ENCODE peak calls at places on chromosomes 12 and 14, in ten cellular contexts. One of them, this sample, is unnamed.
A peak's percentile ranks its signal among the peaks of the same experiment; 100 is the strongest.

GRCh38 chr12:1870086-1870485 is 48.4 kb downstream of the CACNA2D4 start:
- DNase-seq in Calu3: no peak
- DNase-seq in uterus: no peak
- DNase-seq in A549: no peak
- DNase-seq in RWPE1: no peak
- DNase-seq in HFF-Myc: no peak
- DNase-seq in bronchial epithelial cell: no peak
- DNase-seq in fibroblast of pulmonary artery: no peak
- DNase-seq in AG10803: no peak
- DNase-seq in CD8-positive, alpha-beta T cell: no peak
- DNase-seq in this sample: no peak

GRCh38 chr14:22870811-22871199 is 735 bp upstream of the LRP10 start:
- DNase-seq in Calu3: no peak
- DNase-seq in uterus: no peak
- DNase-seq in A549: no peak
- DNase-seq in RWPE1: no peak
- DNase-seq in HFF-Myc: no peak
- DNase-seq in bronchial epithelial cell: no peak
- DNase-seq in fibroblast of pulmonary artery: no peak
- DNase-seq in AG10803: no peak
- DNase-seq in CD8-positive, alpha-beta T cell: no peak
- DNase-seq in this sample: no peak

GRCh38 chr12:79187032-79187431 is 322.5 kb downstream of the SYT1 start:
- DNase-seq in Calu3: no peak
- DNase-seq in uterus: no peak
- DNase-seq in A549: no peak
- DNase-seq in RWPE1: no peak
- DNase-seq in HFF-Myc: no peak
- DNase-seq in bronchial epithelial cell: no peak
- DNase-seq in fibroblast of pulmonary artery: no peak
- DNase-seq in AG10803: no peak
- DNase-seq in CD8-positive, alpha-beta T cell: no peak
- DNase-seq in this sample: no peak

GRCh38 chr14:60565211-60565610 is 56.3 kb downstream of the SIX6 start:
- DNase-seq in Calu3: no peak
- DNase-seq in uterus: no peak
- DNase-seq in A549: no peak
- DNase-seq in RWPE1: no peak
- DNase-seq in HFF-Myc: no peak
- DNase-seq in bronchial epithelial cell: peak; percentile 19
- DNase-seq in fibroblast of pulmonary artery: peak; percentile 71
- DNase-seq in AG10803: peak; percentile 93
- DNase-seq in CD8-positive, alpha-beta T cell: no peak
- DNase-seq in this sample: peak; percentile 28

GRCh38 chr12:3253682-3254275 is 176.6 kb downstream of the TSPAN9 start:
- DNase-seq in Calu3: no peak
- DNase-seq in uterus: no peak
- DNase-seq in A549: no peak
- DNase-seq in RWPE1: no peak
- DNase-seq in HFF-Myc: no peak
- DNase-seq in bronchial epithelial cell: no peak
- DNase-seq in fibroblast of pulmonary artery: no peak
- DNase-seq in AG10803: no peak
- DNase-seq in CD8-positive, alpha-beta T cell: no peak
- DNase-seq in this sample: no peak

GRCh38 chr14:72528059-72528950 is 365.6 kb downstream of the DPF3 start:
- DNase-seq in Calu3: no peak
- DNase-seq in uterus: no peak
- DNase-seq in A549: no peak
- DNase-seq in RWPE1: no peak
- DNase-seq in HFF-Myc: no peak
- DNase-seq in bronchial epithelial cell: no peak
- DNase-seq in fibroblast of pulmonary artery: peak; percentile 59
- DNase-seq in AG10803: no peak
- DNase-seq in CD8-positive, alpha-beta T cell: no peak
- DNase-seq in this sample: no peak

GRCh38 chr12:85580562-85581168 is 255.5 kb downstream of the RASSF9 start:
- DNase-seq in Calu3: no peak
- DNase-seq in uterus: peak; percentile 40
- DNase-seq in A549: no peak
- DNase-seq in RWPE1: no peak
- DNase-seq in HFF-Myc: no peak
- DNase-seq in bronchial epithelial cell: no peak
- DNase-seq in fibroblast of pulmonary artery: peak; percentile 73
- DNase-seq in AG10803: no peak
- DNase-seq in CD8-positive, alpha-beta T cell: no peak
- DNase-seq in this sample: no peak

GRCh38 chr12:97300431-97300830 is 162.2 kb upstream of the RMST start:
- DNase-seq in Calu3: no peak
- DNase-seq in uterus: no peak
- DNase-seq in A549: no peak
- DNase-seq in RWPE1: no peak
- DNase-seq in HFF-Myc: no peak
- DNase-seq in bronchial epithelial cell: no peak
- DNase-seq in fibroblast of pulmonary artery: no peak
- DNase-seq in AG10803: no peak
- DNase-seq in CD8-positive, alpha-beta T cell: no peak
- DNase-seq in this sample: no peak

GRCh38 chr12:47207005-47207717 is 127.4 kb upstream of the AMIGO2 start:
- DNase-seq in Calu3: no peak
- DNase-seq in uterus: no peak
- DNase-seq in A549: no peak
- DNase-seq in RWPE1: no peak
- DNase-seq in HFF-Myc: no peak
- DNase-seq in bronchial epithelial cell: no peak
- DNase-seq in fibroblast of pulmonary artery: peak; percentile 21
- DNase-seq in AG10803: no peak
- DNase-seq in CD8-positive, alpha-beta T cell: peak; percentile 38
- DNase-seq in this sample: no peak

GRCh38 chr12:13428538-13429265 is 232.2 kb downstream of the EMP1 start:
- DNase-seq in Calu3: no peak
- DNase-seq in uterus: peak; percentile 34
- DNase-seq in A549: no peak
- DNase-seq in RWPE1: no peak
- DNase-seq in HFF-Myc: no peak
- DNase-seq in bronchial epithelial cell: no peak
- DNase-seq in fibroblast of pulmonary artery: no peak
- DNase-seq in AG10803: peak; percentile 70
- DNase-seq in CD8-positive, alpha-beta T cell: no peak
- DNase-seq in this sample: no peak

GRCh38 chr14:63394856-63395255 is 76.1 kb upstream of the GPHB5 start:
- DNase-seq in Calu3: no peak
- DNase-seq in uterus: no peak
- DNase-seq in A549: no peak
- DNase-seq in RWPE1: no peak
- DNase-seq in HFF-Myc: no peak
- DNase-seq in bronchial epithelial cell: peak; percentile 31
- DNase-seq in fibroblast of pulmonary artery: no peak
- DNase-seq in AG10803: peak; percentile 38
- DNase-seq in CD8-positive, alpha-beta T cell: no peak
- DNase-seq in this sample: no peak

DNA sequence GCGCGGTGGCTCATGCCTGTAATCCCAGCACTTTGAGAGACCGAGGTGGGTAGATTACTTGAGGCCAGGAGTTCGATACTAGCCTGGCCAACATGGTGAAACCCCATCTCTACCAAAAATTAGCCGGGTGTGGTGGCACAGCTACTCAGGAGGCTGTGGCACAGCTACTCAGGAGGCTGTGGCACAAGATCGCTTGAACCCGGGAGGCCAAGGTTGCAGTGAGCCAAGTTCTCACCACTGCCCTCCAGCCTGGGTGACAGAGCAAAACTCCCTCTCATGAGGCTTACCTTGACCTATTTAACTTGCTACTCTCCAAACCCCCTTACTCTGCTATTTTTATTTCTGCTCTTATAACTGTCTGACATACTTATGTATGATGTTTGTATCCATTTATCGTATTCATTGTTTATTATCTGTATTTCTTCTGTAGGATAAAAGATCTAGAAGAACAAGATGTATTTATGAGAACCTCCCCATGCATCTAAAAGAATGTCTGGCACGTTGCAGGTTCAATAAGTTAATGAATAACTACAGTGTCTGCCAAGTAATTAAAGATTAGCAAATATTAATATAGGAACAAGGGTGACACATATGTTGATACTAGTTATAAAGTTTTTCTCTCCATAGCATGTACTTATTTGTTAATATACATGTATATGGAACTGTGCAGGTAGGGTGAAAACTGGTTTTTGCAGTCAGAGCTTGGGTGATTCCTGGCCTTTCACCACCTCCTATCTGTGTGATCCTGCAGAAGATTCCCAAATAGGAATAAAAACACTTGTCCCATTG is 15.5 kb upstream of the TMPO start:
- DNase-seq in Calu3: no peak
- DNase-seq in uterus: no peak
- DNase-seq in A549: no peak
- DNase-seq in RWPE1: no peak
- DNase-seq in HFF-Myc: no peak
- DNase-seq in bronchial epithelial cell: no peak
- DNase-seq in fibroblast of pulmonary artery: no peak
- DNase-seq in AG10803: no peak
- DNase-seq in CD8-positive, alpha-beta T cell: no peak
- DNase-seq in this sample: no peak
- TF ChIP-seq CTCF in Calu3: no peak
- TF ChIP-seq CTCF in uterus: no peak
- TF ChIP-seq CTCF in A549: no peak
- TF ChIP-seq CTCF in RWPE1: no peak
- TF ChIP-seq CTCF in HFF-Myc: no peak
- TF ChIP-seq CTCF in bronchial epithelial cell: no peak
- TF ChIP-seq CTCF in fibroblast of pulmonary artery: no peak
- TF ChIP-seq CTCF in AG10803: no peak
- TF ChIP-seq CTCF in CD8-positive, alpha-beta T cell: no peak
- TF ChIP-seq CTCF in this sample: no peak

GRCh38 chr12:132284618-132285310 is 44.6 kb downstream of the GALNT9 start:
- DNase-seq in Calu3: peak; percentile 87
- DNase-seq in uterus: no peak
- DNase-seq in A549: peak; percentile 51
- DNase-seq in RWPE1: peak; percentile 92
- DNase-seq in HFF-Myc: no peak
- DNase-seq in bronchial epithelial cell: peak; percentile 51
- DNase-seq in fibroblast of pulmonary artery: no peak
- DNase-seq in AG10803: no peak
- DNase-seq in CD8-positive, alpha-beta T cell: no peak
- DNase-seq in this sample: no peak

GRCh38 chr12:132285311-132285741 is 44.1 kb downstream of the GALNT9 start:
- DNase-seq in Calu3: no peak
- DNase-seq in uterus: no peak
- DNase-seq in A549: no peak
- DNase-seq in RWPE1: no peak
- DNase-seq in HFF-Myc: no peak
- DNase-seq in bronchial epithelial cell: no peak
- DNase-seq in fibroblast of pulmonary artery: no peak
- DNase-seq in AG10803: no peak
- DNase-seq in CD8-positive, alpha-beta T cell: no peak
- DNase-seq in this sample: no peak

GRCh38 chr12:132282950-132283771 is 46.2 kb downstream of the GALNT9 start:
- DNase-seq in Calu3: peak; percentile 65
- DNase-seq in uterus: no peak
- DNase-seq in A549: no peak
- DNase-seq in RWPE1: no peak
- DNase-seq in HFF-Myc: no peak
- DNase-seq in bronchial epithelial cell: no peak
- DNase-seq in fibroblast of pulmonary artery: no peak
- DNase-seq in AG10803: no peak
- DNase-seq in CD8-positive, alpha-beta T cell: no peak
- DNase-seq in this sample: no peak

GRCh38 chr12:132282031-132282949 is 47.1 kb downstream of the GALNT9 start:
- DNase-seq in Calu3: no peak
- DNase-seq in uterus: no peak
- DNase-seq in A549: no peak
- DNase-seq in RWPE1: no peak
- DNase-seq in HFF-Myc: no peak
- DNase-seq in bronchial epithelial cell: no peak
- DNase-seq in fibroblast of pulmonary artery: no peak
- DNase-seq in AG10803: no peak
- DNase-seq in CD8-positive, alpha-beta T cell: no peak
- DNase-seq in this sample: no peak

DNA sequence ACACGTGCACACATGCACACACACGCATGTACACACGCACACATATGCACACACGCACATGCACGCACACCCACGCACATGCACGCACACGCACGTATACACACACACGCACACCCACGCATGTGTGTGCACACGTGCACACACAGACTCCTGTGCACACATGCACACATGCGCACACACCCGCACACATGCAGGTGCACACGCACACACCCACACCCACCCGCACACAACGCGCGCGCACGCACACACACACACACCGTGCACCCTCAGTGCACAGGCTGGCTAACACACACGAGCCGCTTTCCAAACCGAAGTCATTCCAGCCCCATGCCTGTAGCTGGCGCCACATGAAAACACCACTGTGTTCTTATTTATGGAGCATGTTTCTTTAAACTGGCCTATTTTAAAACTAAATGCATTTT is 45.3 kb downstream of the GALNT9 start:
- DNase-seq in Calu3: no peak
- DNase-seq in uterus: no peak
- DNase-seq in A549: no peak
- DNase-seq in RWPE1: peak; percentile 13
- DNase-seq in HFF-Myc: no peak
- DNase-seq in bronchial epithelial cell: no peak
- DNase-seq in fibroblast of pulmonary artery: peak; percentile 66
- DNase-seq in AG10803: peak; percentile 4
- DNase-seq in CD8-positive, alpha-beta T cell: no peak
- DNase-seq in this sample: no peak
- TF ChIP-seq CTCF in Calu3: no peak
- TF ChIP-seq CTCF in uterus: no peak
- TF ChIP-seq CTCF in A549: peak; percentile 42
- TF ChIP-seq CTCF in RWPE1: peak; percentile 52
- TF ChIP-seq CTCF in HFF-Myc: peak; percentile 26
- TF ChIP-seq CTCF in bronchial epithelial cell: no peak
- TF ChIP-seq CTCF in fibroblast of pulmonary artery: peak; percentile 71
- TF ChIP-seq CTCF in AG10803: peak; percentile 36
- TF ChIP-seq CTCF in CD8-positive, alpha-beta T cell: no peak
- TF ChIP-seq CTCF in this sample: peak; percentile 64

DNA sequence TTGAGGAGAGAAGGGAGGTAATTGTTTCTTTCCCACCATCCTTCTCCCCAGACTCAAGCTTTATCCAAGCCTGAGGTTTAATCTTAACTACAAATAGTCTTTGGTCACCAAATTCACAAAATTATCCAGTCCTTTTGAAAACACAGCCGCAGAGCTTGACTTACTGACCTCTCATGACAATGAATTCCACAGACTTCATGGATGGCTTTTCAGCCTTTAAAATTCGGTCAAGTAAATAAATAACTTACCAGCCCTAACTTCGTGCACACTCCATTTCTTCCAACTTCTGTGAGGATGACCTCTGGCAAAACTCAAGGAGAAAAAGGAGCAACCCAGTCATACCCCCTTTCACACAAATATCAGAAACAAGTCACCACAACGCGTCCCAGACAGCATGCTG is 137.0 kb upstream of the CDKN3 start:
- DNase-seq in Calu3: no peak
- DNase-seq in uterus: no peak
- DNase-seq in A549: no peak
- DNase-seq in RWPE1: no peak
- DNase-seq in HFF-Myc: no peak
- DNase-seq in bronchial epithelial cell: no peak
- DNase-seq in fibroblast of pulmonary artery: no peak
- DNase-seq in AG10803: no peak
- DNase-seq in CD8-positive, alpha-beta T cell: no peak
- DNase-seq in this sample: no peak
- TF ChIP-seq CTCF in Calu3: no peak
- TF ChIP-seq CTCF in uterus: no peak
- TF ChIP-seq CTCF in A549: no peak
- TF ChIP-seq CTCF in RWPE1: no peak
- TF ChIP-seq CTCF in HFF-Myc: no peak
- TF ChIP-seq CTCF in bronchial epithelial cell: no peak
- TF ChIP-seq CTCF in fibroblast of pulmonary artery: no peak
- TF ChIP-seq CTCF in AG10803: no peak
- TF ChIP-seq CTCF in CD8-positive, alpha-beta T cell: no peak
- TF ChIP-seq CTCF in this sample: no peak

GRCh38 chr12:5493018-5493417 is 61.1 kb downstream of the NTF3 start:
- DNase-seq in Calu3: no peak
- DNase-seq in uterus: no peak
- DNase-seq in A549: no peak
- DNase-seq in RWPE1: no peak
- DNase-seq in HFF-Myc: no peak
- DNase-seq in bronchial epithelial cell: no peak
- DNase-seq in fibroblast of pulmonary artery: no peak
- DNase-seq in AG10803: no peak
- DNase-seq in CD8-positive, alpha-beta T cell: no peak
- DNase-seq in this sample: no peak
- TF ChIP-seq CTCF in Calu3: no peak
- TF ChIP-seq CTCF in uterus: no peak
- TF ChIP-seq CTCF in A549: no peak
- TF ChIP-seq CTCF in RWPE1: no peak
- TF ChIP-seq CTCF in HFF-Myc: no peak
- TF ChIP-seq CTCF in bronchial epithelial cell: no peak
- TF ChIP-seq CTCF in fibroblast of pulmonary artery: no peak
- TF ChIP-seq CTCF in AG10803: peak; percentile 26
- TF ChIP-seq CTCF in CD8-positive, alpha-beta T cell: no peak
- TF ChIP-seq CTCF in this sample: no peak

This sample was measured in retinal pigment epithelial cell.